ENCODE peak calls at places on chromosomes 6 and 20, in nine cellular contexts. K is GM03348; J is psoas muscle; D is NCI-H1092; T is NCI-H446 treated with DMSO at 0.1 percent for 48 hours; Q is naive thymus-derived CD8-positive, alpha-beta T cell; X is stimulated activated effector memory CD8-positive, alpha-beta T cell treated with anti-CD3 and anti-CD28 coated beads, Interleukin-12 subunit alpha, Interleukin-12 subunit beta, amount 100 ng/mL, for 72 hours; L is A549; N is neural crest cell. C is an unnamed sample.

GRCh38 chr6:17705778-17706579 is 746 bp downstream of the NUP153 start:
- DNase-seq in N (peak), X (peak), Q (peak), J (peak), D (peak), T (peak), L (peak), K (peak), C (peak)

GRCh38 chr20:60341062-60341461 is 382.8 kb downstream of the CDH26 start:
- DNase-seq in T (no peak), X (no peak), D (no peak), Q (no peak), N (no peak), K (no peak), L (no peak), J (no peak), C (no peak)

GRCh38 chr6:15423286-15423957 is 177.6 kb downstream of the JARID2 start:
- DNase-seq in N (no peak), X (no peak), T (no peak), Q (no peak), K (peak), J (no peak), D (no peak), L (no peak), C (no peak)

GRCh38 chr6:162123797-162124196 is 603.8 kb downstream of the PRKN start:
- DNase-seq in N (no peak), D (peak), T (no peak), K (peak), J (no peak), X (no peak), L (peak), Q (no peak), C (no peak)

GRCh38 chr6:83231146-83231545 is 38.0 kb downstream of the RWDD2A start:
- DNase-seq in N (no peak), J (no peak), T (no peak), K (peak), Q (no peak), X (no peak), L (no peak), D (no peak), C (no peak)

GRCh38 chr20:48841861-48842529 is 14.2 kb upstream of the PREX1 start:
- DNase-seq in J (no peak), K (peak), Q (no peak), X (no peak), L (peak), D (no peak), N (no peak), T (peak), C (no peak)

GRCh38 chr6:155455766-155456165 is at the start of gene NOX3:
- DNase-seq in X (no peak), D (no peak), L (no peak), N (no peak), J (no peak), T (no peak), Q (no peak), K (no peak), C (no peak)

GRCh38 chr6:157017861-157018260 is 240.7 kb downstream of the ARID1B start:
- DNase-seq in K (no peak), T (no peak), D (no peak), X (no peak), L (no peak), N (no peak), J (no peak), Q (no peak), C (no peak)

GRCh38 chr6:11595903-11596302 is 58.4 kb downstream of the TMEM170B start:
- DNase-seq in N (no peak), D (no peak), L (no peak), T (no peak), Q (no peak), X (no peak), J (no peak), K (no peak), C (no peak)

GRCh38 chr20:54172856-54173652 is 732 bp downstream of the CYP24A1 start:
- DNase-seq in D (peak), T (no peak), Q (no peak), L (no peak), N (peak), K (peak), J (no peak), X (no peak), C (no peak)

GRCh38 chr6:31582230-31582601 is at the start of gene LTB:
- DNase-seq in K (no peak), D (no peak), N (no peak), X (no peak), T (no peak), Q (peak), L (no peak), J (no peak), C (no peak)

GRCh38 chr20:10213526-10213925 is 5.1 kb upstream of the SNAP25 start:
- DNase-seq in K (no peak), J (no peak), T (no peak), L (no peak), Q (no peak), X (no peak), N (no peak), D (no peak), C (no peak)

GRCh38 chr6:113496157-113496556 is 361.0 kb upstream of the MARCKS start:
- DNase-seq in D (no peak), X (no peak), Q (no peak), N (no peak), K (no peak), T (no peak), J (no peak), L (no peak), C (no peak)

GRCh38 chr20:47146703-47147102 is 209.8 kb downstream of the ZMYND8 start:
- DNase-seq in J (no peak), Q (no peak), D (no peak), T (no peak), L (no peak), N (no peak), X (no peak), K (peak), C (no peak)

GRCh38 chr6:727796-728195 is 34.9 kb upstream of the EXOC2 start:
- DNase-seq in X (no peak), J (no peak), D (no peak), N (no peak), T (no peak), Q (no peak), K (no peak), L (no peak), C (no peak)

GRCh38 chr6:67640462-67640861 is 994.6 kb upstream of the ADGRB3 start:
- DNase-seq in K (no peak), J (no peak), X (no peak), T (no peak), Q (no peak), L (no peak), N (no peak), D (no peak), C (no peak)

GRCh38 chr6:150016324-150017185 is 8.8 kb downstream of the RAET1L start:
- DNase-seq in D (peak), K (peak), L (peak), X (no peak), T (peak), N (peak), J (no peak), Q (peak), C (peak)

C was measured in 8988T.